ENCODE peak calls at places on chromosomes 6 and 20, in nine cellular contexts. L, J, V, I, G, Q, T, K and X are unnamed samples.

GRCh38 chr6:108251252-108251651 is 9.6 kb downstream of the SNX3 start:
- DNase-seq in L (no peak), J (no peak), V (no peak), I (no peak), G (no peak), Q (no peak), T (no peak), K (no peak), X (no peak)

GRCh38 chr20:43844778-43845614 is 69.7 kb upstream of the TOX2 start:
- DNase-seq in L (peak), J (peak), V (no peak), I (no peak), G (no peak), Q (no peak), T (peak), K (peak), X (no peak)

GRCh38 chr6:24489881-24490280 is 503 bp upstream of the GPLD1 start:
- DNase-seq in L (no peak), J (no peak), V (no peak), I (no peak), G (no peak), Q (no peak), T (no peak), K (no peak), X (no peak)

GRCh38 chr20:23350855-23351838 is 556 bp downstream of the NXT1 start:
- DNase-seq in L (peak), J (peak), V (peak), I (peak), G (no peak), Q (peak), T (no peak), K (peak), X (peak)

GRCh38 chr6:52725530-52726192 is 37.6 kb downstream of the GSTA2 start:
- DNase-seq in L (no peak), J (no peak), V (no peak), I (peak), G (no peak), Q (no peak), T (no peak), K (no peak), X (no peak)

GRCh38 chr20:46681032-46681854 is 8.0 kb downstream of the TP53RK start:
- DNase-seq in L (peak), J (peak), V (peak), I (peak), G (peak), Q (peak), T (peak), K (no peak), X (peak)

GRCh38 chr6:3522561-3523287 is 65.9 kb upstream of the SLC22A23 start:
- DNase-seq in L (peak), J (no peak), V (no peak), I (no peak), G (no peak), Q (no peak), T (no peak), K (no peak), X (no peak)

GRCh38 chr6:130575971-130576370 is 210.2 kb downstream of the TMEM200A start:
- DNase-seq in L (no peak), J (no peak), V (peak), I (no peak), G (no peak), Q (no peak), T (no peak), K (no peak), X (no peak)

GRCh38 chr6:155418017-155418749 is 37.5 kb downstream of the NOX3 start:
- DNase-seq in L (peak), J (no peak), V (peak), I (no peak), G (no peak), Q (no peak), T (peak), K (peak), X (no peak)

GRCh38 chr6:68054776-68055175 is 580.3 kb upstream of the ADGRB3 start:
- DNase-seq in L (no peak), J (no peak), V (no peak), I (no peak), G (no peak), Q (no peak), T (no peak), K (no peak), X (no peak)

GRCh38 chr20:34581341-34582189 is 23.0 kb downstream of the MAP1LC3A start:
- DNase-seq in L (no peak), J (no peak), V (peak), I (no peak), G (no peak), Q (no peak), T (peak), K (no peak), X (no peak)

GRCh38 chr6:74128536-74128935 is 432.5 kb downstream of the CD109 start:
- DNase-seq in L (no peak), J (no peak), V (no peak), I (no peak), G (no peak), Q (no peak), T (no peak), K (no peak), X (no peak)

GRCh38 chr20:32495217-32495565 is 89.9 kb downstream of the NOL4L start:
- DNase-seq in L (no peak), J (no peak), V (no peak), I (no peak), G (no peak), Q (peak), T (no peak), K (no peak), X (no peak)

GRCh38 chr6:28817808-28818145 is 106.0 kb downstream of the TRIM27 start:
- DNase-seq in L (no peak), J (peak), V (no peak), I (no peak), G (no peak), Q (no peak), T (no peak), K (no peak), X (no peak)

GRCh38 chr6:31083742-31084354 is 28.5 kb downstream of the C6orf15 start:
- DNase-seq in L (no peak), J (peak), V (peak), I (no peak), G (no peak), Q (peak), T (peak), K (no peak), X (peak)

GRCh38 chr6:56595490-56596122 is 47.1 kb downstream of the DST start:
- DNase-seq in L (peak), J (peak), V (peak), I (peak), G (no peak), Q (peak), T (peak), K (no peak), X (no peak)